ENCODE peak calls at places on chromosomes 16 and 17, in seven cellular contexts. One of them, this sample, is unnamed.

GRCh38 chr16:79838860-79839259 is 238.3 kb upstream of the MAF start:
- DNase-seq in uterus: peak
- DNase-seq in SK-N-SH: peak
- DNase-seq in cardiac fibroblast: no peak
- DNase-seq in AG04449: no peak
- DNase-seq in cardiac muscle cell: peak
- DNase-seq in right cardiac atrium: peak
- DNase-seq in this sample: no peak

GRCh38 chr16:26642047-26642664 is 424.6 kb upstream of the C16orf82 start:
- DNase-seq in SK-N-SH: no peak
- DNase-seq in cardiac fibroblast: no peak
- DNase-seq in AG04449: no peak
- DNase-seq in uterus: no peak
- DNase-seq in cardiac muscle cell: no peak
- DNase-seq in right cardiac atrium: no peak
- DNase-seq in this sample: no peak

GRCh38 chr17:46782250-46782953 is 36.1 kb downstream of the WNT3 start:
- DNase-seq in right cardiac atrium: peak
- DNase-seq in uterus: no peak
- DNase-seq in SK-N-SH: peak
- DNase-seq in AG04449: no peak
- DNase-seq in cardiac muscle cell: peak
- DNase-seq in cardiac fibroblast: peak
- DNase-seq in this sample: no peak

GRCh38 chr17:77327566-77328463 is 187.0 kb downstream of the SEC14L1 start:
- DNase-seq in cardiac muscle cell: no peak
- DNase-seq in right cardiac atrium: peak
- DNase-seq in cardiac fibroblast: no peak
- DNase-seq in uterus: no peak
- DNase-seq in AG04449: no peak
- DNase-seq in SK-N-SH: peak
- DNase-seq in this sample: no peak

GRCh38 chr16:67936124-67936875 is at the start of gene PSMB10:
- DNase-seq in cardiac fibroblast: peak
- DNase-seq in AG04449: no peak
- DNase-seq in cardiac muscle cell: peak
- DNase-seq in right cardiac atrium: peak
- DNase-seq in uterus: peak
- DNase-seq in SK-N-SH: peak
- DNase-seq in this sample: no peak

GRCh38 chr16:77869997-77870813 is 81.8 kb downstream of the VAT1L start:
- DNase-seq in AG04449: no peak
- DNase-seq in cardiac muscle cell: peak
- DNase-seq in SK-N-SH: no peak
- DNase-seq in right cardiac atrium: peak
- DNase-seq in uterus: no peak
- DNase-seq in cardiac fibroblast: no peak
- DNase-seq in this sample: no peak

GRCh38 chr17:78364436-78365281 is 4.8 kb upstream of the SOCS3 start:
- DNase-seq in cardiac fibroblast: no peak
- DNase-seq in uterus: no peak
- DNase-seq in right cardiac atrium: peak
- DNase-seq in AG04449: no peak
- DNase-seq in SK-N-SH: no peak
- DNase-seq in cardiac muscle cell: no peak
- DNase-seq in this sample: no peak

GRCh38 chr17:80970044-80970761 is 21.4 kb upstream of the CHMP6 start:
- DNase-seq in SK-N-SH: peak
- DNase-seq in cardiac fibroblast: no peak
- DNase-seq in right cardiac atrium: peak
- DNase-seq in AG04449: no peak
- DNase-seq in uterus: peak
- DNase-seq in cardiac muscle cell: peak
- DNase-seq in this sample: no peak

GRCh38 chr17:65514082-65514481 is 47.4 kb downstream of the AXIN2 start:
- DNase-seq in SK-N-SH: no peak
- DNase-seq in right cardiac atrium: no peak
- DNase-seq in cardiac fibroblast: peak
- DNase-seq in cardiac muscle cell: peak
- DNase-seq in AG04449: peak
- DNase-seq in uterus: no peak
- DNase-seq in this sample: no peak

GRCh38 chr17:77423589-77424451 is 283.1 kb downstream of the SEC14L1 start:
- DNase-seq in SK-N-SH: peak
- DNase-seq in right cardiac atrium: peak
- DNase-seq in uterus: peak
- DNase-seq in AG04449: peak
- DNase-seq in cardiac fibroblast: peak
- DNase-seq in cardiac muscle cell: peak
- DNase-seq in this sample: peak

GRCh38 chr16:49620158-49620867 is 235.6 kb downstream of the ZNF423 start:
- DNase-seq in cardiac muscle cell: peak
- DNase-seq in cardiac fibroblast: peak
- DNase-seq in uterus: peak
- DNase-seq in SK-N-SH: peak
- DNase-seq in AG04449: peak
- DNase-seq in right cardiac atrium: peak
- DNase-seq in this sample: no peak

GRCh38 chr17:17685775-17686291 is 4.6 kb downstream of the RAI1 start:
- DNase-seq in cardiac fibroblast: peak
- DNase-seq in uterus: peak
- DNase-seq in AG04449: no peak
- DNase-seq in right cardiac atrium: peak
- DNase-seq in SK-N-SH: peak
- DNase-seq in cardiac muscle cell: peak
- DNase-seq in this sample: peak

GRCh38 chr17:69060835-69061234 is at the start of gene ABCA9:
- DNase-seq in cardiac muscle cell: peak
- DNase-seq in cardiac fibroblast: peak
- DNase-seq in uterus: peak
- DNase-seq in right cardiac atrium: no peak
- DNase-seq in AG04449: peak
- DNase-seq in SK-N-SH: no peak
- DNase-seq in this sample: no peak

GRCh38 chr17:66548158-66548557 is 245.7 kb downstream of the PRKCA start:
- DNase-seq in SK-N-SH: no peak
- DNase-seq in right cardiac atrium: no peak
- DNase-seq in cardiac muscle cell: no peak
- DNase-seq in cardiac fibroblast: no peak
- DNase-seq in uterus: no peak
- DNase-seq in AG04449: no peak
- DNase-seq in this sample: no peak

GRCh38 chr16:65280988-65281530 is 159.2 kb upstream of the CDH11 start:
- DNase-seq in AG04449: no peak
- DNase-seq in cardiac fibroblast: no peak
- DNase-seq in right cardiac atrium: no peak
- DNase-seq in SK-N-SH: no peak
- DNase-seq in cardiac muscle cell: no peak
- DNase-seq in uterus: no peak
- DNase-seq in this sample: no peak

GRCh38 chr17:14038206-14038605 is 31.1 kb upstream of the COX10 start:
- DNase-seq in cardiac fibroblast: peak
- DNase-seq in cardiac muscle cell: peak
- DNase-seq in uterus: no peak
- DNase-seq in AG04449: peak
- DNase-seq in right cardiac atrium: no peak
- DNase-seq in SK-N-SH: no peak
- DNase-seq in this sample: no peak

GRCh38 chr17:36936455-36936934 is 780 bp upstream of the LHX1 start:
- DNase-seq in AG04449: no peak
- DNase-seq in cardiac muscle cell: no peak
- DNase-seq in SK-N-SH: peak
- DNase-seq in uterus: no peak
- DNase-seq in cardiac fibroblast: no peak
- DNase-seq in right cardiac atrium: no peak
- DNase-seq in this sample: no peak

GRCh38 chr17:82407255-82407654 is 10.9 kb upstream of the HEXD start:
- DNase-seq in cardiac muscle cell: no peak
- DNase-seq in cardiac fibroblast: no peak
- DNase-seq in AG04449: no peak
- DNase-seq in uterus: no peak
- DNase-seq in right cardiac atrium: no peak
- DNase-seq in SK-N-SH: no peak
- DNase-seq in this sample: no peak

GRCh38 chr17:62628845-62629555 is 1.5 kb downstream of the MRC2 start:
- DNase-seq in AG04449: no peak
- DNase-seq in uterus: peak
- DNase-seq in SK-N-SH: peak
- DNase-seq in right cardiac atrium: peak
- DNase-seq in cardiac fibroblast: peak
- DNase-seq in cardiac muscle cell: peak
- DNase-seq in this sample: no peak

DNA sequence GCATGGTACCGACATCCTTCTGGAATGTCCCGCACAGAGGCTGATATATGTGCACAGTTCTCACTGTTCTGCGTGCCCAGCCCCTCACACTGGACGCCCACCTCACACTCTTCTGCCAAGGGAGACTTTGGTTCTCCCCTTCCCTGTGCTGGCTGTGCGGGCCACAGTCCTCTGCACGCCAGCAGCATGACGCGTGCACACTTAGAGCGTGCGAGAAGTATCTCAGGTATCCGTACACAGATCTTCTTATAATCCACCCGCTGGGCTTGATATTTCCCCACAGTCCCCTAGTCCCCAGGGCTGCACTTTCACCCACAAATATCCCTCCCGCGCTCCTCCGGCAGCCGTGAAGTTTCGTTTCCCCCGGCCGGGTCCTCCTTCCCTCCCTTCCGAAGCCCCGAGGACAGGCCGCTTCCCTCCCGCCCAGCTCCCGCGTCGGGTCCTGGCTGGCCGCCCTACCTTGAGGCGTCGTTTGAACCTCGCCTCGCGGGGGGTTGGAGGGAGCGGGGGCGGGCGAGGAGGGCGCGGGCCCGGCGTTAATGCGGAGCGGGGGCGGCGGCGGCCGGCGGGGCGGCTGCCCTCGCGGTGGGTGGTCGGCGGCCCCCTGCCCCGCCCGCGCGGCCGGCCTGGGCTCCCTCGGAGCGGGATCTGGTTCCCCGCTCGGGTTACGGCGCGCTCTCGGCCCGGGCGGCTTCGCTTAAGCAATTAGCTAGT is 5.0 kb upstream of the FOXF1 start:
- DNase-seq in cardiac fibroblast: no peak
- DNase-seq in right cardiac atrium: no peak
- DNase-seq in cardiac muscle cell: no peak
- DNase-seq in uterus: no peak
- DNase-seq in SK-N-SH: no peak
- DNase-seq in AG04449: no peak
- DNase-seq in this sample: no peak
- H3K4me3 ChIP-seq in cardiac fibroblast: peak
- H3K4me3 ChIP-seq in right cardiac atrium: peak
- H3K4me3 ChIP-seq in cardiac muscle cell: no peak
- H3K4me3 ChIP-seq in uterus: no peak
- H3K4me3 ChIP-seq in SK-N-SH: no peak
- H3K4me3 ChIP-seq in AG04449: peak
- H3K4me3 ChIP-seq in this sample: peak

DNA sequence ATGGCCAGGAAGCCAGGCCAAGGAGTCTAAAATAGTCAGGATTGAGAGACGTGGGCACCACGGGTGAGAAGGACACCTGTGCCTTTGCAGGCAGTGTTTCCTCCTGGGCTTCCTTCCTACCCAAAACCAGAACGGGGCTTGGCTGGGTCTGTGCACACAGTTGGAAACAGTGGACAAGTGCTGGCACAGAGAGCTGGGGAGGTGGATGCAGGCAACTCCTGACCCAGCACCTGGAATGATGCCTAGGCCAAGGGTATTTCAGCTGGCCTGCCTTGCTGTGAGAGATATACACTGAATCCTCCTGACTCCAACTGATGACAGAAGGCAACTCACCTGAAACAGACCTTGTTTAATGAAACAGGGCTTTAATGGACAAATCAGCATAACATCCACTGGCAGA is 186.2 kb downstream of the SLC39A11 start:
- DNase-seq in SK-N-SH: no peak
- DNase-seq in uterus: no peak
- DNase-seq in AG04449: no peak
- DNase-seq in cardiac fibroblast: no peak
- DNase-seq in right cardiac atrium: no peak
- DNase-seq in cardiac muscle cell: no peak
- DNase-seq in this sample: no peak
- H3K4me3 ChIP-seq in SK-N-SH: no peak
- H3K4me3 ChIP-seq in uterus: no peak
- H3K4me3 ChIP-seq in AG04449: no peak
- H3K4me3 ChIP-seq in cardiac fibroblast: no peak
- H3K4me3 ChIP-seq in right cardiac atrium: no peak
- H3K4me3 ChIP-seq in cardiac muscle cell: no peak
- H3K4me3 ChIP-seq in this sample: no peak

GRCh38 chr16:22675745-22676540 is 138.0 kb upstream of the HS3ST2 start:
- DNase-seq in AG04449: no peak
- DNase-seq in right cardiac atrium: no peak
- DNase-seq in SK-N-SH: no peak
- DNase-seq in uterus: no peak
- DNase-seq in cardiac muscle cell: no peak
- DNase-seq in cardiac fibroblast: no peak
- DNase-seq in this sample: no peak

GRCh38 chr16:22674832-22675191 is 139.2 kb upstream of the HS3ST2 start:
- DNase-seq in uterus: no peak
- DNase-seq in SK-N-SH: no peak
- DNase-seq in AG04449: no peak
- DNase-seq in right cardiac atrium: no peak
- DNase-seq in cardiac fibroblast: no peak
- DNase-seq in cardiac muscle cell: no peak
- DNase-seq in this sample: no peak

GRCh38 chr16:22672830-22673210 is 141.1 kb upstream of the HS3ST2 start:
- DNase-seq in SK-N-SH: no peak
- DNase-seq in cardiac muscle cell: no peak
- DNase-seq in right cardiac atrium: no peak
- DNase-seq in cardiac fibroblast: no peak
- DNase-seq in uterus: no peak
- DNase-seq in AG04449: no peak
- DNase-seq in this sample: no peak

GRCh38 chr16:22671301-22672076 is 142.5 kb upstream of the HS3ST2 start:
- DNase-seq in cardiac muscle cell: peak
- DNase-seq in cardiac fibroblast: peak
- DNase-seq in uterus: no peak
- DNase-seq in SK-N-SH: no peak
- DNase-seq in right cardiac atrium: no peak
- DNase-seq in AG04449: no peak
- DNase-seq in this sample: no peak

GRCh38 chr16:22673463-22673862 is 140.5 kb upstream of the HS3ST2 start:
- DNase-seq in right cardiac atrium: no peak
- DNase-seq in cardiac muscle cell: no peak
- DNase-seq in uterus: no peak
- DNase-seq in SK-N-SH: no peak
- DNase-seq in cardiac fibroblast: no peak
- DNase-seq in AG04449: no peak
- DNase-seq in this sample: no peak
- H3K4me3 ChIP-seq in right cardiac atrium: no peak
- H3K4me3 ChIP-seq in cardiac muscle cell: no peak
- H3K4me3 ChIP-seq in uterus: no peak
- H3K4me3 ChIP-seq in SK-N-SH: no peak
- H3K4me3 ChIP-seq in cardiac fibroblast: no peak
- H3K4me3 ChIP-seq in AG04449: no peak
- H3K4me3 ChIP-seq in this sample: no peak

DNA sequence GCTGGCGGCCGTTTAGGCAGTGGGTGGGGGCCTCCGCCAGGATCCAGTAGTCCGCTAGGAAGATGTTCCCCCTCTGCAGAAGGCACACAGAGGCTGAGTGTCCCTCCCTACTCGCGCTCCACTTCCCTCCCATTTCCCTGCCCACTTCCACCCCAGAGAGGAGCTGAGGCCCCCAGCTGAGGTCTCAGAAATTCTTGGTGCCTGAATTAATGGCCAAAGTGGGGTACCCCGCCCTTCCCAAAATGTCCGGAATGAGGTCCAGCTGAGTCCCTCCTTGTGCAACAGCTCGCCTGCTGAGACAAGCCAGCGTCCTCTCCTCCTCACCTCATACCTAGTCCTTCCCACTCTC is 7.9 kb downstream of the ALOXE3 start:
- DNase-seq in right cardiac atrium: no peak
- DNase-seq in cardiac fibroblast: no peak
- DNase-seq in cardiac muscle cell: no peak
- DNase-seq in SK-N-SH: no peak
- DNase-seq in uterus: no peak
- DNase-seq in AG04449: no peak
- DNase-seq in this sample: no peak
- H3K4me3 ChIP-seq in right cardiac atrium: no peak
- H3K4me3 ChIP-seq in cardiac fibroblast: no peak
- H3K4me3 ChIP-seq in cardiac muscle cell: no peak
- H3K4me3 ChIP-seq in SK-N-SH: peak
- H3K4me3 ChIP-seq in uterus: no peak
- H3K4me3 ChIP-seq in AG04449: no peak
- H3K4me3 ChIP-seq in this sample: no peak

This sample was measured in AG04450.